ENCODE peak calls at places on chromosome 9, in nine cellular contexts. D is HS-27A; O is anterior cingulate cortex; P is left cardiac atrium; S is sciatic nerve; R is CD8-positive, alpha-beta T cell; J is H54; W is naive thymus-derived CD8-positive, alpha-beta T cell; K is mammary epithelial cell. E is an unnamed sample.

GRCh38 chr9:124812401-124813016 is 35.6 kb downstream of the OLFML2A start:
- DNase-seq in R (no peak), K (peak; percentile 90), P (peak; percentile 70), W (no peak), J (peak; percentile 100), D (peak; percentile 89), O (no peak), S (no peak), E (peak; percentile 20)

GRCh38 chr9:109817146-109817845 is 37.3 kb downstream of the PALM2AKAP2 start:
- DNase-seq in W (no peak), D (peak; percentile 51), O (no peak), J (peak; percentile 61), K (peak; percentile 69), S (no peak), R (no peak), P (no peak), E (peak; percentile 66)

GRCh38 chr9:94096819-94097577 is 12.7 kb downstream of the PTPDC1 start:
- DNase-seq in R (no peak), S (no peak), K (peak; percentile 86), J (peak; percentile 63), D (no peak), O (no peak), W (no peak), P (no peak), E (no peak)

GRCh38 chr9:123246534-123246933 is 21.9 kb downstream of the STRBP start:
- DNase-seq in K (no peak), R (no peak), O (no peak), P (no peak), S (no peak), D (no peak), J (no peak), W (no peak), E (no peak)

GRCh38 chr9:4020747-4021296 is 279.0 kb downstream of the GLIS3 start:
- DNase-seq in D (no peak), J (no peak), O (no peak), P (no peak), S (no peak), K (no peak), W (no peak), R (no peak), E (no peak)

GRCh38 chr9:27660148-27660547 is 86.9 kb upstream of the C9orf72 start:
- DNase-seq in D (no peak), O (no peak), S (no peak), J (no peak), K (no peak), P (no peak), W (no peak), R (no peak), E (no peak)

GRCh38 chr9:8858250-8859161 is 1058.9 kb upstream of the DMAC1 start:
- DNase-seq in K (no peak), O (peak; percentile 49), S (no peak), D (no peak), W (no peak), J (no peak), P (no peak), R (no peak), E (no peak)

GRCh38 chr9:137685886-137686420 is 67.1 kb downstream of the EHMT1 start:
- DNase-seq in D (no peak), P (no peak), J (no peak), K (no peak), W (no peak), R (no peak), O (no peak), S (no peak), E (no peak)

GRCh38 chr9:76701441-76702031 is 62.7 kb upstream of the PCA3 start:
- DNase-seq in J (no peak), W (no peak), D (no peak), O (peak; percentile 21), P (no peak), S (no peak), K (no peak), R (no peak), E (no peak)

GRCh38 chr9:32644698-32645097 is 9.2 kb upstream of the TAF1L start:
- DNase-seq in R (no peak), O (no peak), P (peak; percentile 44), S (no peak), J (peak; percentile 6), D (peak; percentile 62), K (peak; percentile 91), W (no peak), E (peak; percentile 1)

GRCh38 chr9:130922815-130923610 is 16.0 kb downstream of the FIBCD1 start:
- DNase-seq in J (no peak), O (no peak), K (no peak), R (no peak), P (no peak), W (no peak), D (no peak), S (no peak), E (no peak)

GRCh38 chr9:98766548-98766947 is 29.8 kb downstream of the ANKS6 start:
- DNase-seq in K (no peak), J (no peak), S (no peak), D (no peak), R (no peak), W (no peak), O (no peak), P (no peak), E (no peak)

GRCh38 chr9:19689324-19690087 is 99.3 kb downstream of the SLC24A2 start:
- DNase-seq in P (no peak), J (peak; percentile 18), S (no peak), K (peak; percentile 9), O (no peak), W (no peak), R (no peak), D (no peak), E (no peak)

GRCh38 chr9:94741856-94742255 is 15.4 kb downstream of the AOPEP start:
- DNase-seq in D (no peak), S (no peak), P (no peak), J (no peak), O (no peak), W (no peak), R (no peak), K (no peak), E (no peak)

GRCh38 chr9:137459601-137460362 is 648 bp upstream of the NSMF start:
- DNase-seq in D (no peak), K (no peak), P (peak; percentile 19), W (no peak), J (no peak), S (peak; percentile 68), R (no peak), O (no peak), E (no peak)

GRCh38 chr9:104808030-104808614 is 44.2 kb downstream of the NIPSNAP3B start:
- DNase-seq in J (peak; percentile 19), W (no peak), K (peak; percentile 19), R (no peak), P (no peak), D (no peak), O (peak; percentile 33), S (no peak), E (no peak)

GRCh38 chr9:33856247-33856646 is 39.3 kb downstream of the UBE2R2 start:
- DNase-seq in D (no peak), W (no peak), S (no peak), P (no peak), J (no peak), K (no peak), O (no peak), R (no peak), E (no peak)

GRCh38 chr9:70421272-70422180 is 7.1 kb upstream of the KLF9 start:
- DNase-seq in J (no peak), W (peak; percentile 62), K (no peak), S (no peak), O (peak; percentile 52), R (no peak), D (no peak), P (no peak), E (no peak)

GRCh38 chr9:129514497-129514867 is 106.4 kb downstream of the C9orf50 start:
- DNase-seq in W (no peak), S (no peak), P (no peak), R (no peak), D (no peak), J (no peak), O (no peak), K (no peak), E (no peak)

GRCh38 chr9:124450931-124451661 is 845 bp downstream of the ADGRD2 start:
- DNase-seq in O (no peak), K (no peak), S (no peak), D (no peak), R (no peak), P (no peak), W (no peak), J (no peak), E (no peak)

GRCh38 chr9:137820161-137820855 is 57.3 kb upstream of the CACNA1B start:
- DNase-seq in O (no peak), K (no peak), D (no peak), W (no peak), S (no peak), R (no peak), P (no peak), J (peak; percentile 30), E (no peak)

GRCh38 chr9:136014147-136014927 is 53.2 kb upstream of the UBAC1 start:
- DNase-seq in R (no peak), S (peak; percentile 55), D (no peak), K (no peak), O (no peak), J (no peak), W (no peak), P (no peak), E (peak; percentile 89)

GRCh38 chr9:35813434-35814105 is 1.3 kb downstream of the HINT2 start:
- DNase-seq in O (no peak), J (no peak), S (peak; percentile 34), W (no peak), P (no peak), R (no peak), K (no peak), D (no peak), E (no peak)

GRCh38 chr9:109303900-109304299 is 17.0 kb downstream of the EPB41L4B start:
- DNase-seq in K (no peak), J (no peak), O (no peak), S (no peak), D (no peak), P (no peak), W (no peak), R (no peak), E (no peak)

GRCh38 chr9:20208951-20209350 is 413.3 kb downstream of the MLLT3 start:
- DNase-seq in S (no peak), K (no peak), O (no peak), R (no peak), J (no peak), D (no peak), P (no peak), W (peak; percentile 9), E (no peak)

GRCh38 chr9:126551812-126552211 is 61.9 kb upstream of the LMX1B start:
- DNase-seq in D (no peak), P (no peak), S (no peak), J (no peak), K (no peak), R (no peak), W (no peak), O (no peak), E (no peak)

GRCh38 chr9:81636280-81636653 is 53.1 kb downstream of the TLE1 start:
- DNase-seq in K (no peak), O (no peak), R (no peak), J (no peak), S (no peak), P (no peak), W (no peak), D (no peak), E (no peak)

GRCh38 chr9:129836342-129837007 is 1.2 kb downstream of the USP20 start:
- DNase-seq in W (peak; percentile 36), J (no peak), S (no peak), R (no peak), K (no peak), O (no peak), D (no peak), P (no peak), E (no peak)

GRCh38 chr9:15390200-15390599 is 32.5 kb upstream of the SNAPC3 start:
- DNase-seq in O (no peak), J (no peak), P (no peak), K (no peak), W (no peak), D (no peak), S (no peak), R (no peak), E (no peak)

GRCh38 chr9:105415344-105415980 is 32.4 kb upstream of the FSD1L start:
- DNase-seq in P (peak; percentile 45), W (peak; percentile 71), R (peak; percentile 49), K (peak; percentile 22), D (peak; percentile 23), S (peak; percentile 71), J (peak; percentile 48), O (peak; percentile 49), E (peak; percentile 29)

GRCh38 chr9:23858234-23858633 is 32.2 kb upstream of the ELAVL2 start:
- DNase-seq in W (no peak), O (no peak), D (no peak), P (no peak), R (no peak), K (no peak), J (no peak), S (no peak), E (no peak)